ENCODE peak calls at places on chromosome 11, in four cellular contexts. U is GM12878, N is HepG2, H is K562. E is an unnamed sample.

GRCh38 chr11:113114452-113115027 is 153.3 kb downstream of the NCAM1 start:
- DNase-seq in H (no peak), U (no peak), N (peak; percentile 3), E (peak; percentile 52)

GRCh38 chr11:62013266-62014157 is 46.1 kb upstream of the FTH1 start:
- DNase-seq in N (no peak), U (no peak), H (no peak), E (no peak)

GRCh38 chr11:621838-622237 is 2.9 kb downstream of the CDHR5 start:
- DNase-seq in U (no peak), H (no peak), N (no peak), E (no peak)

GRCh38 chr11:63212742-63213141 is 30.7 kb downstream of the SLC22A25 start:
- DNase-seq in U (no peak), H (peak; percentile 54), N (peak; percentile 10), E (no peak)

GRCh38 chr11:108967571-108967970 is 302.7 kb downstream of the DDX10 start:
- DNase-seq in H (no peak), N (no peak), U (no peak), E (no peak)

GRCh38 chr11:35748644-35749043 is 86.1 kb downstream of the TRIM44 start:
- DNase-seq in N (no peak), U (no peak), H (no peak), E (no peak)

GRCh38 chr11:33987975-33988580 is 63.5 kb upstream of the CAPRIN1 start:
- DNase-seq in U (no peak), N (peak; percentile 72), H (peak; percentile 69), E (peak; percentile 80)

GRCh38 chr11:6647282-6647679 is 8.3 kb downstream of the DCHS1 start:
- DNase-seq in N (no peak), H (no peak), U (no peak), E (no peak)

GRCh38 chr11:83033972-83034672 is 37.6 kb downstream of the RAB30 start:
- DNase-seq in U (no peak), N (no peak), H (no peak), E (no peak)

GRCh38 chr11:33622231-33622630 is 78.4 kb downstream of the C11orf91 start:
- DNase-seq in U (no peak), H (no peak), N (no peak), E (no peak)

GRCh38 chr11:72875736-72876135 is 61.5 kb downstream of the ATG16L2 start:
- DNase-seq in N (no peak), H (no peak), U (no peak), E (no peak)

GRCh38 chr11:94455861-94456260 is 37.8 kb downstream of the MRE11 start:
- DNase-seq in H (no peak), N (no peak), U (no peak), E (no peak)

GRCh38 chr11:122617297-122617696 is 38.2 kb upstream of the UBASH3B start:
- DNase-seq in N (no peak), U (no peak), H (no peak), E (no peak)

GRCh38 chr11:16873289-16873688 is 134.8 kb downstream of the C11orf58 start:
- DNase-seq in N (no peak), H (no peak), U (no peak), E (no peak)

GRCh38 chr11:41010361-41011050 is 448.9 kb downstream of the LRRC4C start:
- DNase-seq in H (no peak), U (no peak), N (no peak), E (no peak)

GRCh38 chr11:74739546-74740270 is 8.5 kb upstream of the CHRDL2 start:
- DNase-seq in N (peak; percentile 69), U (no peak), H (peak; percentile 80), E (peak; percentile 46)

GRCh38 chr11:122979815-122980656 is 1.6 kb downstream of the BSX start:
- DNase-seq in N (no peak), U (no peak), H (no peak), E (no peak)

GRCh38 chr11:104443387-104443786 is 279.4 kb upstream of the PDGFD start:
- DNase-seq in H (no peak), U (no peak), N (no peak), E (no peak)

GRCh38 chr11:9758676-9759518 is 95.0 kb downstream of the SWAP70 start:
- DNase-seq in H (peak; percentile 66), U (no peak), N (peak; percentile 53), E (peak; percentile 79)

GRCh38 chr11:66970371-66970807 is 4.7 kb upstream of the C11orf86 start:
- DNase-seq in N (no peak), H (no peak), U (no peak), E (no peak)

GRCh38 chr11:10307411-10308207 is 2.7 kb downstream of the ADM start:
- DNase-seq in N (peak; percentile 71), U (peak; percentile 60), H (peak; percentile 83), E (peak; percentile 93)

GRCh38 chr11:122170815-122171475 is 54.9 kb upstream of the BLID start:
- DNase-seq in U (no peak), N (no peak), H (no peak), E (no peak)

GRCh38 chr11:541433-541885 is 4.1 kb downstream of the LRRC56 start:
- DNase-seq in U (no peak), H (no peak), N (no peak), E (no peak)

GRCh38 chr11:117313828-117314768 is 2.0 kb downstream of the BACE1 start:
- DNase-seq in N (no peak), U (no peak), H (no peak), E (no peak)

GRCh38 chr11:61947486-61948210 is 2.5 kb upstream of the BEST1 start:
- DNase-seq in H (peak; percentile 80), U (no peak), N (peak; percentile 73), E (peak; percentile 86)

GRCh38 chr11:125373426-125374391 is 122.4 kb downstream of the FEZ1 start:
- DNase-seq in N (no peak), U (peak; percentile 42), H (no peak), E (no peak)

GRCh38 chr11:19615503-19615902 is 97.1 kb upstream of the NAV2 start:
- DNase-seq in N (no peak), H (no peak), U (no peak), E (no peak)

GRCh38 chr11:26105762-26106423 is 226.0 kb upstream of the ANO3 start:
- DNase-seq in H (no peak), U (no peak), N (no peak), E (no peak)

GRCh38 chr11:43933608-43934358 is 8.7 kb upstream of the C11orf96 start:
- DNase-seq in U (no peak), N (no peak), H (no peak), E (no peak)

GRCh38 chr11:46413755-46414465 is 22.3 kb upstream of the CHRM4 start:
- DNase-seq in N (peak; percentile 76), U (no peak), H (no peak), E (no peak)

GRCh38 chr11:69801513-69802335 is 17.5 kb downstream of the FGF3 start:
- DNase-seq in H (peak; percentile 76), N (peak; percentile 34), U (no peak), E (peak; percentile 96)

GRCh38 chr11:114307524-114308203 is 11.5 kb downstream of the NNMT start:
- DNase-seq in U (no peak), N (peak; percentile 23), H (no peak), E (no peak)

GRCh38 chr11:65574963-65575567 is 788 bp upstream of the EHBP1L1 start:
- DNase-seq in N (no peak), U (no peak), H (no peak), E (no peak)
- TF ChIP-seq HDAC2 in N (no peak), U (no peak), H (peak; percentile 100), E (no peak)

GRCh38 chr11:14418801-14419417 is 59.9 kb upstream of the RRAS2 start:
- DNase-seq in H (peak; percentile 46), N (peak; percentile 38), U (no peak), E (no peak)
- TF ChIP-seq HDAC6 in H (no peak), N (no peak), U (no peak), E (no peak)

GRCh38 chr11:11758603-11759196 is 83.1 kb upstream of the USP47 start:
- DNase-seq in N (no peak), U (no peak), H (no peak), E (no peak)
- H3K27me3 ChIP-seq in N (no peaks in the 10 kb centered on the region), U (peaks cover 4% of the 10 kb centered on the region), H (peaks cover 10% of the 10 kb centered on the region), E (no peaks in the 10 kb centered on the region)

GRCh38 chr11:1936781-1937615 is 10.1 kb upstream of the MRPL23 start:
- DNase-seq in U (no peak), H (no peak), N (no peak), E (no peak)
- TF ChIP-seq HDAC2 in U (no peak), H (no peak), N (no peak), E (no peak)

GRCh38 chr11:96242191-96242845 is 100.7 kb downstream of the MAML2 start:
- DNase-seq in H (no peak), N (no peak), U (no peak), E (no peak)

GRCh38 chr11:96242971-96243647 is 99.9 kb downstream of the MAML2 start:
- DNase-seq in U (peak; percentile 86), H (peak; percentile 92), N (peak; percentile 37), E (peak; percentile 82)

GRCh38 chr11:96241351-96241841 is 101.6 kb downstream of the MAML2 start:
- DNase-seq in H (no peak), U (no peak), N (peak; percentile 89), E (no peak)

GRCh38 chr11:96246718-96247540 is 96.1 kb downstream of the MAML2 start:
- DNase-seq in U (no peak), N (peak; percentile 86), H (no peak), E (no peak)
- TF ChIP-seq HDAC6 in U (no peak), N (no peak), H (no peak), E (no peak)

DNA sequence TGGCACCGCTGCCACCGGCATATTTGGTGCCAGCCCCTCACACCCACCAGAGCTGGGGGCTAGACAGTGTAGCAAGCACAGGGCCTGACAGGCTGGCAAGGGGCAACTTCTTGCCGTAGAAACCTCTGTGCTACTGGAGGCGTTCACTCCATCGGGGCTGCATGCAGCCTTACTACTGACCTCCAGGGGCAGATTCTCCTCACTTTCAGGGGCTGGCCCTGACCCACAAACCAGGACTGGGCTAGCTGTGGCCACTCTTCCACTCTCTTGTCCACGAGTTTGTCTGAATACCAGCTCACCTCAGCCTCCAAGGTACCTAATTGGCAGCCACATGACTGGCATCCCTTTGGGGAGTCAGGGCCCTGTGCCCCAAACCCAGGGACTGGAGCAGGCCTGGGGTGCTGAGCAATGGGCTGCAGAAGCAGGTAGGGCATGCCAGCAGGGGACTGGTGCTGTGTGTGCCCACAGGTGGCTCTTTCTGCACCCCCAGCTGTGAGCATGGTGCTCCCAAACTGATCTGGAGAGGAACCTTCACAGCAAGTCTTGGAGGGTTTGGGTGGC is 2.1 kb upstream of the LMO1 start:
- DNase-seq in N (no peak), H (no peak), U (no peak), E (no peak)
- H3K27me3 ChIP-seq in N (peaks cover 14% of the 10 kb centered on the region), H (peaks cover 13% of the 10 kb centered on the region), U (peaks cover 31% of the 10 kb centered on the region), E (peaks cover 60% of the 10 kb centered on the region)

GRCh38 chr11:128757886-128758612 is 64.2 kb downstream of the FLI1 start:
- DNase-seq in U (peak; percentile 84), H (no peak), N (no peak), E (no peak)
- TF ChIP-seq HDAC2 in U (no peak), H (no peak), N (no peak), E (no peak)

GRCh38 chr11:105609341-105609781 is 512 bp upstream of the GRIA4 start:
- DNase-seq in N (peak; percentile 8), H (peak; percentile 10), U (no peak), E (peak; percentile 51)
- TF ChIP-seq HDAC6 in N (no peak), H (no peak), U (no peak), E (no peak)

GRCh38 chr11:15124528-15124927 is 9.8 kb downstream of the INSC start:
- DNase-seq in U (no peak), N (no peak), H (no peak), E (no peak)
- H3K27me3 ChIP-seq in U (peaks cover 4% of the 10 kb centered on the region), N (peaks cover 1% of the 10 kb centered on the region), H (no peaks in the 10 kb centered on the region), E (no peaks in the 10 kb centered on the region)

GRCh38 chr11:116217441-116217840 is 555.3 kb downstream of the BUD13 start:
- DNase-seq in U (no peak), H (no peak), N (no peak), E (no peak)
- TF ChIP-seq HDAC2 in U (no peak), H (no peak), N (no peak), E (no peak)